ENCODE peak calls at places on chromosomes 7 and 10, in five cellular contexts. One of them, this sample, is unnamed.

GRCh38 chr7:4800926-4801838 is 25.8 kb downstream of the AP5Z1 start:
- DNase-seq in iPS-NIHi11: no peak
- DNase-seq in activated CD4-positive, CD25-positive, alpha-beta regulatory T cell: no peak
- DNase-seq in T-cell: no peak
- DNase-seq in activated CD8-positive, alpha-beta T cell treated with anti-CD3 and anti-CD28 coated beads, Interleukin-2, amount 10 ng/mL, durations not matched to agents 7 days and 5 days: no peak
- DNase-seq in this sample: no peak

GRCh38 chr7:38932509-38933168 is 23.6 kb upstream of the VPS41 start:
- DNase-seq in iPS-NIHi11: peak
- DNase-seq in activated CD4-positive, CD25-positive, alpha-beta regulatory T cell: no peak
- DNase-seq in T-cell: no peak
- DNase-seq in activated CD8-positive, alpha-beta T cell treated with anti-CD3 and anti-CD28 coated beads, Interleukin-2, amount 10 ng/mL, durations not matched to agents 7 days and 5 days: peak
- DNase-seq in this sample: peak

GRCh38 chr10:72250666-72251065 is 23.1 kb upstream of the DDIT4 start:
- DNase-seq in iPS-NIHi11: no peak
- DNase-seq in activated CD4-positive, CD25-positive, alpha-beta regulatory T cell: no peak
- DNase-seq in T-cell: no peak
- DNase-seq in activated CD8-positive, alpha-beta T cell treated with anti-CD3 and anti-CD28 coated beads, Interleukin-2, amount 10 ng/mL, durations not matched to agents 7 days and 5 days: no peak
- DNase-seq in this sample: peak

GRCh38 chr10:132885451-132886210 is 56.7 kb downstream of the CFAP46 start:
- DNase-seq in iPS-NIHi11: no peak
- DNase-seq in activated CD4-positive, CD25-positive, alpha-beta regulatory T cell: no peak
- DNase-seq in T-cell: no peak
- DNase-seq in activated CD8-positive, alpha-beta T cell treated with anti-CD3 and anti-CD28 coated beads, Interleukin-2, amount 10 ng/mL, durations not matched to agents 7 days and 5 days: no peak
- DNase-seq in this sample: peak

GRCh38 chr10:52678611-52679010 is 94.0 kb downstream of the MBL2 start:
- DNase-seq in iPS-NIHi11: no peak
- DNase-seq in activated CD4-positive, CD25-positive, alpha-beta regulatory T cell: no peak
- DNase-seq in T-cell: no peak
- DNase-seq in activated CD8-positive, alpha-beta T cell treated with anti-CD3 and anti-CD28 coated beads, Interleukin-2, amount 10 ng/mL, durations not matched to agents 7 days and 5 days: no peak
- DNase-seq in this sample: no peak

GRCh38 chr7:75813084-75813483 is 522 bp downstream of the CCL24 start:
- DNase-seq in iPS-NIHi11: no peak
- DNase-seq in activated CD4-positive, CD25-positive, alpha-beta regulatory T cell: no peak
- DNase-seq in T-cell: no peak
- DNase-seq in activated CD8-positive, alpha-beta T cell treated with anti-CD3 and anti-CD28 coated beads, Interleukin-2, amount 10 ng/mL, durations not matched to agents 7 days and 5 days: no peak
- DNase-seq in this sample: no peak

GRCh38 chr10:119595134-119595714 is 1.5 kb downstream of the TIAL1 start:
- DNase-seq in iPS-NIHi11: no peak
- DNase-seq in activated CD4-positive, CD25-positive, alpha-beta regulatory T cell: no peak
- DNase-seq in T-cell: no peak
- DNase-seq in activated CD8-positive, alpha-beta T cell treated with anti-CD3 and anti-CD28 coated beads, Interleukin-2, amount 10 ng/mL, durations not matched to agents 7 days and 5 days: no peak
- DNase-seq in this sample: no peak

GRCh38 chr10:78853864-78854263 is 214.9 kb upstream of the ZMIZ1 start:
- DNase-seq in iPS-NIHi11: no peak
- DNase-seq in activated CD4-positive, CD25-positive, alpha-beta regulatory T cell: no peak
- DNase-seq in T-cell: no peak
- DNase-seq in activated CD8-positive, alpha-beta T cell treated with anti-CD3 and anti-CD28 coated beads, Interleukin-2, amount 10 ng/mL, durations not matched to agents 7 days and 5 days: no peak
- DNase-seq in this sample: no peak

GRCh38 chr7:100604976-100605911 is 3.1 kb downstream of the PCOLCE start:
- DNase-seq in iPS-NIHi11: no peak
- DNase-seq in activated CD4-positive, CD25-positive, alpha-beta regulatory T cell: no peak
- DNase-seq in T-cell: no peak
- DNase-seq in activated CD8-positive, alpha-beta T cell treated with anti-CD3 and anti-CD28 coated beads, Interleukin-2, amount 10 ng/mL, durations not matched to agents 7 days and 5 days: peak
- DNase-seq in this sample: peak

GRCh38 chr7:192701-193536 is 548 bp downstream of the FAM20C start:
- DNase-seq in iPS-NIHi11: peak
- DNase-seq in activated CD4-positive, CD25-positive, alpha-beta regulatory T cell: no peak
- DNase-seq in T-cell: no peak
- DNase-seq in activated CD8-positive, alpha-beta T cell treated with anti-CD3 and anti-CD28 coated beads, Interleukin-2, amount 10 ng/mL, durations not matched to agents 7 days and 5 days: no peak
- DNase-seq in this sample: peak

GRCh38 chr10:20817116-20817515 is 80.0 kb downstream of the NEBL start:
- DNase-seq in iPS-NIHi11: no peak
- DNase-seq in activated CD4-positive, CD25-positive, alpha-beta regulatory T cell: no peak
- DNase-seq in T-cell: no peak
- DNase-seq in activated CD8-positive, alpha-beta T cell treated with anti-CD3 and anti-CD28 coated beads, Interleukin-2, amount 10 ng/mL, durations not matched to agents 7 days and 5 days: no peak
- DNase-seq in this sample: no peak

GRCh38 chr7:149686449-149686848 is 86.9 kb downstream of the ZNF467 start:
- DNase-seq in iPS-NIHi11: no peak
- DNase-seq in activated CD4-positive, CD25-positive, alpha-beta regulatory T cell: no peak
- DNase-seq in T-cell: no peak
- DNase-seq in activated CD8-positive, alpha-beta T cell treated with anti-CD3 and anti-CD28 coated beads, Interleukin-2, amount 10 ng/mL, durations not matched to agents 7 days and 5 days: peak
- DNase-seq in this sample: no peak

GRCh38 chr7:44279731-44280505 is 45.5 kb downstream of the CAMK2B start:
- DNase-seq in iPS-NIHi11: no peak
- DNase-seq in activated CD4-positive, CD25-positive, alpha-beta regulatory T cell: no peak
- DNase-seq in T-cell: peak
- DNase-seq in activated CD8-positive, alpha-beta T cell treated with anti-CD3 and anti-CD28 coated beads, Interleukin-2, amount 10 ng/mL, durations not matched to agents 7 days and 5 days: no peak
- DNase-seq in this sample: no peak

GRCh38 chr7:148701414-148701813 is 2.7 kb downstream of the CUL1 start:
- DNase-seq in iPS-NIHi11: no peak
- DNase-seq in activated CD4-positive, CD25-positive, alpha-beta regulatory T cell: no peak
- DNase-seq in T-cell: no peak
- DNase-seq in activated CD8-positive, alpha-beta T cell treated with anti-CD3 and anti-CD28 coated beads, Interleukin-2, amount 10 ng/mL, durations not matched to agents 7 days and 5 days: no peak
- DNase-seq in this sample: no peak

This sample was measured in heart right ventricle.